ENCODE peak calls at places on chromosomes 5 and 9, in ten cellular contexts. Y is lower lobe of right lung, E is left lung, W is body of pancreas, O is astrocyte, Q is esophagus squamous epithelium, T is mammary epithelial cell, I is cardiac muscle cell, C is colonic mucosa, U is HepG2. H is an unnamed sample. For H3K4me1, the result is how much of the 10 kb centered on the place peaks cover.

GRCh38 chr5:170633235-170634041 is 129.6 kb downstream of the KCNIP1 start:
- DNase-seq in Y (no peak), E (no peak), W (peak), O (peak), Q (no peak), T (peak), I (peak), C (peak), U (peak), H (no peak)

GRCh38 chr5:43208658-43209057 is 16.6 kb downstream of the NIM1K start:
- DNase-seq in Y (no peak), E (no peak), W (no peak), O (no peak), Q (no peak), T (no peak), I (no peak), C (peak), U (no peak), H (no peak)

GRCh38 chr9:35481347-35481975 is 8.4 kb upstream of the RUSC2 start:
- DNase-seq in Y (no peak), E (no peak), W (peak), O (peak), Q (no peak), T (peak), I (peak), C (peak), U (peak), H (no peak)

GRCh38 chr5:146785065-146785464 is 93.5 kb downstream of the PPP2R2B start:
- DNase-seq in Y (no peak), E (peak), W (no peak), O (no peak), Q (no peak), T (no peak), I (no peak), C (no peak), U (no peak), H (no peak)

GRCh38 chr5:55624841-55625602 is 87.1 kb downstream of the SLC38A9 start:
- DNase-seq in Y (no peak), E (no peak), W (no peak), O (no peak), Q (no peak), T (no peak), I (no peak), C (no peak), U (no peak), H (no peak)

GRCh38 chr9:105318729-105319513 is 74.5 kb downstream of the SLC44A1 start:
- DNase-seq in Y (no peak), E (no peak), W (peak), O (no peak), Q (no peak), T (no peak), I (no peak), C (peak), U (peak), H (no peak)

GRCh38 chr5:138448481-138449398 is 9.9 kb downstream of the REEP2 start:
- DNase-seq in Y (no peak), E (no peak), W (no peak), O (no peak), Q (no peak), T (no peak), I (no peak), C (no peak), U (no peak), H (no peak)

GRCh38 chr5:172179032-172179989 is 8.7 kb downstream of the STK10 start:
- DNase-seq in Y (no peak), E (no peak), W (no peak), O (peak), Q (no peak), T (no peak), I (peak), C (peak), U (no peak), H (peak)

GRCh38 chr9:124448019-124448418 is 2.2 kb upstream of the ADGRD2 start:
- DNase-seq in Y (no peak), E (peak), W (peak), O (no peak), Q (no peak), T (no peak), I (no peak), C (no peak), U (no peak), H (no peak)

GRCh38 chr9:113955076-113955752 is 79.1 kb downstream of the ZNF618 start:
- DNase-seq in Y (no peak), E (no peak), W (no peak), O (peak), Q (no peak), T (no peak), I (no peak), C (no peak), U (no peak), H (no peak)

GRCh38 chr5:113166285-113166684 is 189.7 kb downstream of the DCP2 start:
- DNase-seq in Y (no peak), E (no peak), W (no peak), O (peak), Q (no peak), T (no peak), I (no peak), C (no peak), U (no peak), H (no peak)

GRCh38 chr5:170357853-170358497 is 31.2 kb downstream of the KCNMB1 start:
- DNase-seq in Y (peak), E (peak), W (peak), O (no peak), Q (peak), T (no peak), I (no peak), C (peak), U (no peak), H (no peak)

GRCh38 chr5:168409601-168410458 is 76.4 kb upstream of the RARS1 start:
- DNase-seq in Y (no peak), E (no peak), W (no peak), O (peak), Q (no peak), T (peak), I (peak), C (no peak), U (no peak), H (no peak)

GRCh38 chr5:9479361-9479760 is 66.5 kb downstream of the SEMA5A start:
- DNase-seq in Y (no peak), E (no peak), W (no peak), O (peak), Q (no peak), T (peak), I (no peak), C (no peak), U (no peak), H (no peak)

GRCh38 chr9:126471084-126471611 is 142.6 kb upstream of the LMX1B start:
- DNase-seq in Y (peak), E (peak), W (peak), O (peak), Q (peak), T (no peak), I (no peak), C (peak), U (no peak), H (peak)

GRCh38 chr9:89534464-89534863 is 36.6 kb upstream of the SEMA4D start:
- DNase-seq in Y (no peak), E (no peak), W (no peak), O (no peak), Q (no peak), T (no peak), I (no peak), C (no peak), U (no peak), H (no peak)

GRCh38 chr5:52892242-52892878 is 96.8 kb upstream of the ITGA2 start:
- DNase-seq in Y (no peak), E (no peak), W (no peak), O (no peak), Q (no peak), T (no peak), I (no peak), C (no peak), U (peak), H (no peak)

GRCh38 chr9:36337865-36338264 is 62.2 kb downstream of the RNF38 start:
- DNase-seq in Y (no peak), E (no peak), W (no peak), O (no peak), Q (no peak), T (peak), I (no peak), C (no peak), U (no peak), H (no peak)

GRCh38 chr9:69740872-69741505 is 18.8 kb downstream of the PTAR1 start:
- DNase-seq in Y (no peak), E (no peak), W (no peak), O (no peak), Q (no peak), T (no peak), I (no peak), C (no peak), U (no peak), H (no peak)

GRCh38 chr5:154611341-154611767 is 133.3 kb upstream of the HAND1 start:
- DNase-seq in Y (no peak), E (no peak), W (no peak), O (peak), Q (no peak), T (no peak), I (no peak), C (no peak), U (no peak), H (no peak)

GRCh38 chr5:14298126-14298847 is 155.1 kb downstream of the TRIO start:
- DNase-seq in Y (no peak), E (no peak), W (no peak), O (no peak), Q (no peak), T (peak), I (no peak), C (no peak), U (no peak), H (no peak)

GRCh38 chr9:128550770-128551651 is 1.4 kb upstream of the SPTAN1 start:
- DNase-seq in Y (no peak), E (no peak), W (no peak), O (peak), Q (no peak), T (peak), I (no peak), C (no peak), U (no peak), H (no peak)

GRCh38 chr9:127887792-127888191 is 10.3 kb upstream of the AK1 start:
- DNase-seq in Y (no peak), E (no peak), W (no peak), O (no peak), Q (no peak), T (no peak), I (peak), C (no peak), U (peak), H (no peak)

GRCh38 chr9:34984049-34984448 is 5.5 kb upstream of the DNAJB5 start:
- DNase-seq in Y (no peak), E (no peak), W (no peak), O (no peak), Q (no peak), T (no peak), I (peak), C (no peak), U (no peak), H (no peak)

GRCh38 chr9:90801507-90802289 is at the start of gene SYK:
- DNase-seq in Y (peak), E (peak), W (peak), O (no peak), Q (no peak), T (peak), I (peak), C (peak), U (no peak), H (no peak)

GRCh38 chr9:3177362-3177761 is 333.5 kb upstream of the PUM3 start:
- DNase-seq in Y (no peak), E (no peak), W (no peak), O (no peak), Q (no peak), T (no peak), I (no peak), C (peak), U (peak), H (no peak)

GRCh38 chr5:128271859-128272446 is 188.4 kb downstream of the SLC12A2 start:
- DNase-seq in Y (no peak), E (no peak), W (no peak), O (peak), Q (no peak), T (peak), I (no peak), C (no peak), U (no peak), H (no peak)

GRCh38 chr5:44389410-44389879 is at the start of gene FGF10:
- DNase-seq in Y (peak), E (peak), W (peak), O (no peak), Q (no peak), T (no peak), I (peak), C (no peak), U (no peak), H (no peak)

GRCh38 chr5:135898651-135899050 is 3.0 kb upstream of the IL9 start:
- DNase-seq in Y (no peak), E (no peak), W (no peak), O (no peak), Q (no peak), T (no peak), I (no peak), C (no peak), U (no peak), H (no peak)

GRCh38 chr5:126100767-126101166 is 322.4 kb upstream of the GRAMD2B start:
- DNase-seq in Y (no peak), E (no peak), W (peak), O (no peak), Q (no peak), T (no peak), I (peak), C (no peak), U (no peak), H (no peak)

GRCh38 chr9:106956971-106957370 is 94.0 kb downstream of the ZNF462 start:
- DNase-seq in Y (no peak), E (no peak), W (no peak), O (peak), Q (no peak), T (no peak), I (peak), C (no peak), U (no peak), H (no peak)

GRCh38 chr9:114339130-114339908 is 9.7 kb downstream of the ORM2 start:
- DNase-seq in Y (peak), E (no peak), W (peak), O (no peak), Q (no peak), T (peak), I (peak), C (peak), U (peak), H (peak)

GRCh38 chr5:104347119-104347708 is 784.6 kb upstream of the NUDT12 start:
- DNase-seq in Y (no peak), E (no peak), W (no peak), O (peak), Q (no peak), T (no peak), I (peak), C (no peak), U (no peak), H (no peak)

GRCh38 chr9:35847786-35848185 is 18.8 kb downstream of the TMEM8B start:
- DNase-seq in Y (no peak), E (no peak), W (no peak), O (no peak), Q (no peak), T (no peak), I (no peak), C (no peak), U (no peak), H (no peak)

GRCh38 chr9:81146684-81147337 is 542.5 kb downstream of the TLE1 start:
- DNase-seq in Y (no peak), E (no peak), W (no peak), O (peak), Q (no peak), T (peak), I (no peak), C (no peak), U (no peak), H (no peak)

GRCh38 chr9:120030847-120031246 is 549.1 kb downstream of the CDK5RAP2 start:
- DNase-seq in Y (no peak), E (no peak), W (no peak), O (no peak), Q (no peak), T (no peak), I (no peak), C (no peak), U (no peak), H (no peak)

GRCh38 chr9:84339951-84340350 is 607 bp downstream of the SLC28A3 start:
- DNase-seq in Y (no peak), E (no peak), W (no peak), O (no peak), Q (no peak), T (peak), I (peak), C (no peak), U (no peak), H (no peak)
- TF ChIP-seq CTCF in Y (no peak), E (no peak), W (no peak), O (no peak), Q (no peak), T (no peak), I (no peak), C (no peak), U (no peak), H (no peak)

DNA sequence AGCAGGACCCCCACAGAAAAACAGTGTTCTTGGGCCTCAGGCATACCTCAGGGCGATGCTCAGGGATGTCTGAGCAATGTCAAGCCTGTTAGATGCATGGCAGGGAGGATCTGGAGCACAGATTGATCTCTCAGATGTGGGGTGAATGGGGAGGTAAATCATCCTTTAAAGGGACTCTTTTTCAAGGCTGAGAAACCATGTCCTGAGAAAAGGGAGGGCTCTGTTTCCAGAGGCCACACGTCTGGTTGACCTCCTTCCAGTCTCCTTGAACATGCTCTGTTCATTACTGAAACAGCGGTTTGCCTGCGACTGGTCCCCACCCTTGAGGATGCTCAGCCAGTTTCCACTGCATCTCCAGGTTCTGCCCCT is 135.7 kb downstream of the AOPEP start:
- DNase-seq in Y (no peak), E (no peak), W (no peak), O (no peak), Q (no peak), T (no peak), I (no peak), C (no peak), U (no peak), H (no peak)
- H3K4me1 ChIP-seq in Y (half or more), E (half or more), W (under half), O (under half), Q (under half), T (under half), I (under half), C (under half), U (under half), H (under half)

DNA sequence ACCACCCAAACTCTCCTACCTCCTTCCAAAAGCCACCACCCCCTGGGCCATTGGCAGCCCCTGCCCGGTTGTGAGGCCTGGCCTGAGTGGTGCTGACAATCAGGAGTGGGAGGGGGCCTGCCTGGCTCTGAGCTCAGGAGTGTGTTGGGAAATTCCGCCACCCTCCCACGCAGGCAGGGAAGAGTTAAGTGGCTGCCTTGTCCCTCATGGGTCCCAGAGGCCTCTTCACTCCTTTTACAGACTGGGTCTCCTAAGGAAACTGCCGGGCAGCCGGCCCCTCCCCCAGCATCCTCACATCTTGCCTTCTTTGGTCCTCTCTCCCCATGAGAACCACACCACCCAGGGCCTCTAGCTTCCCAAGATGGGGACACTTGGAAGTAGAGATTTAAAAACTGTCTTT is 47.3 kb downstream of the PPARGC1B start:
- DNase-seq in Y (no peak), E (no peak), W (no peak), O (no peak), Q (no peak), T (no peak), I (peak), C (no peak), U (no peak), H (no peak)
- H3K27ac ChIP-seq in Y (no peak), E (no peak), W (no peak), O (no peak), Q (peak), T (no peak), I (peak), C (peak), U (no peak), H (no peak)

DNA sequence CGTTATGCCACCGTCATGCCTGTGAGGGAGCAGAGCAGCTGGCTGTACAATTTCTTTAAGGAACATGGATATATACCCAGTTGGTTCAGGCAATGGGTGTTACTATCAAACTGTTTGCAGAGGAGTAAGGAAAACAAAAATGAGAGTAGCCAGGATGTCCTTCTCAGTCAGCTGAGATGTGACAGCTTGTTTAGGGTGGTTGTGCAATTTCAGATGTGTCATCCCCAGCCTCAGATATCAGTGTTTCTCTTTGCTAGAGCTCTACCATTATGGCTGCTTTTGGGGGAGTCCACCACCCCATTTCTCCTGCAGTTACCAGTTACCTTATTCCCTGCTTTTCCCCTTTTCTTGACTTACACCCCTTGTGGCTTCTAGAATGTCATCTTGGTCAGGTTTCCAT is 135.3 kb upstream of the SLC24A2 start:
- DNase-seq in Y (no peak), E (no peak), W (no peak), O (no peak), Q (no peak), T (peak), I (no peak), C (no peak), U (no peak), H (no peak)
- TF ChIP-seq CTCF in Y (no peak), E (no peak), W (no peak), O (no peak), Q (no peak), T (no peak), I (no peak), C (no peak), U (no peak), H (no peak)

GRCh38 chr5:10701567-10702039 is 59.4 kb downstream of the DAP start:
- DNase-seq in Y (no peak), E (no peak), W (no peak), O (peak), Q (no peak), T (no peak), I (peak), C (peak), U (peak), H (no peak)
- H3K4me1 ChIP-seq in Y (under half), E (under half), W (half or more), O (half or more), Q (under half), T (under half), I (under half), C (under half), U (under half), H (under half)

DNA sequence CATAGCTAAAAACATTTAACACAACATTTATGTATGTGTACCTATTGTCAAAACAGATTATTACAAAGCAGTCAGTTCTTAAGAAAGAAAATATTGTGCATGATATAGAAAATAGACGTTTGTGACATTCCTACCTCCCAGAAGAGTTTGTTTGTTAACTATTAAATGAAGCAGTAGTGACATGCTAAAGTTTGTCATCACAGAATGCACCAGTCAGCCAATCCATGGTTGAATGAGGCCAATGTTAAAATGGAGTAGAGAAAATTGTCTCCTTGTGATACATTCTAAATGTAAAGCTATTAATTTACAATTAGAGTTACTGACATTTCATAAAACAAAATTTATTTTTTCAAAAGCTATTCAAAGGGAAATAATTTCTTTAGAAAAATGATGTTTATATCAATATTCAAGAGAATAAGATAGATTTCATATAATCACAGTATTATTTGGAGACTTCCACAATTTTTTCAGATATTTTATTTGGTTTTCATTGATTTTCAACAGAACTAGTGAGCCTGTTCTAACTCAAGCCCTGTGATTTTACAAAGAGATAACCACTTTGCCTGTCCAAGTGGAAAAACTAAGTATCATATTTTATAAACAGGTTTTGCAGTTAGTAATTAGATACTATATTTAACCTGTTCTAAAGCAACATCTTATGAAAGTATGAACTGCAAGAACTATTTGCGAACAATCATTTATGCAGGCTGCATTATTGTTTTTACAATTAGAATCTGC is 176.8 kb downstream of the ISL1 start:
- DNase-seq in Y (no peak), E (no peak), W (no peak), O (no peak), Q (no peak), T (no peak), I (no peak), C (no peak), U (no peak), H (no peak)
- H3K27ac ChIP-seq in Y (no peak), E (no peak), W (no peak), O (no peak), Q (no peak), T (no peak), I (no peak), C (no peak), U (no peak), H (no peak)